ENCODE peak calls at places on chromosomes 12 and 14, in four cellular contexts. One of them, this sample, is unnamed.

GRCh38 chr12:97921957-97922722 is 459.5 kb downstream of the RMST start:
- DNase-seq in GM12878: no peak
- DNase-seq in GM12891: no peak
- DNase-seq in K562: no peak
- DNase-seq in this sample: no peak

GRCh38 chr14:81268016-81268416 is 47.3 kb upstream of the GTF2A1 start:
- DNase-seq in GM12878: no peak
- DNase-seq in GM12891: no peak
- DNase-seq in K562: peak; percentile 30
- DNase-seq in this sample: no peak

GRCh38 chr14:104427126-104427851 is 152.3 kb upstream of the C14orf180 start:
- DNase-seq in GM12878: no peak
- DNase-seq in GM12891: no peak
- DNase-seq in K562: no peak
- DNase-seq in this sample: no peak

GRCh38 chr14:61512508-61512907 is 182.8 kb upstream of the HIF1A start:
- DNase-seq in GM12878: no peak
- DNase-seq in GM12891: no peak
- DNase-seq in K562: no peak
- DNase-seq in this sample: no peak

GRCh38 chr12:95789126-95790024 is 1.2 kb downstream of the NTN4 start:
- DNase-seq in GM12878: no peak
- DNase-seq in GM12891: no peak
- DNase-seq in K562: no peak
- DNase-seq in this sample: no peak

GRCh38 chr12:116759783-116760581 is 21.9 kb downstream of the RNFT2 start:
- DNase-seq in GM12878: no peak
- DNase-seq in GM12891: no peak
- DNase-seq in K562: peak; percentile 81
- DNase-seq in this sample: no peak

GRCh38 chr14:54599932-54600331 is 33.0 kb downstream of the SAMD4A start:
- DNase-seq in GM12878: no peak
- DNase-seq in GM12891: no peak
- DNase-seq in K562: no peak
- DNase-seq in this sample: no peak

GRCh38 chr12:96141216-96141944 is 52.8 kb upstream of the ELK3 start:
- DNase-seq in GM12878: no peak
- DNase-seq in GM12891: no peak
- DNase-seq in K562: peak; percentile 35
- DNase-seq in this sample: no peak

GRCh38 chr12:85630851-85631250 is 205.4 kb downstream of the RASSF9 start:
- DNase-seq in GM12878: no peak
- DNase-seq in GM12891: no peak
- DNase-seq in K562: no peak
- DNase-seq in this sample: no peak

GRCh38 chr12:33427071-33427470 is 12.5 kb downstream of the SYT10 start:
- DNase-seq in GM12878: no peak
- DNase-seq in GM12891: no peak
- DNase-seq in K562: peak; percentile 24
- DNase-seq in this sample: no peak

GRCh38 chr14:99194136-99194535 is 77.9 kb downstream of the BCL11B start:
- DNase-seq in GM12878: no peak
- DNase-seq in GM12891: no peak
- DNase-seq in K562: no peak
- DNase-seq in this sample: no peak

GRCh38 chr12:16863742-16864141 is 257.8 kb upstream of the LMO3 start:
- DNase-seq in GM12878: no peak
- DNase-seq in GM12891: no peak
- DNase-seq in K562: no peak
- DNase-seq in this sample: no peak

GRCh38 chr12:59595557-59596231 is at the start of gene SLC16A7:
- DNase-seq in GM12878: peak; percentile 60
- DNase-seq in GM12891: peak; percentile 46
- DNase-seq in K562: no peak
- DNase-seq in this sample: peak; percentile 38

GRCh38 chr14:105962532-105962931 is 436.1 kb downstream of the TMEM121 start:
- DNase-seq in GM12878: no peak
- DNase-seq in GM12891: no peak
- DNase-seq in K562: no peak
- DNase-seq in this sample: no peak

GRCh38 chr12:100127766-100128508 is 14.7 kb downstream of the BLTP3B start:
- DNase-seq in GM12878: no peak
- DNase-seq in GM12891: no peak
- DNase-seq in K562: no peak
- DNase-seq in this sample: no peak

GRCh38 chr12:116183741-116184141 is 93.8 kb downstream of the MED13L start:
- DNase-seq in GM12878: no peak
- DNase-seq in GM12891: no peak
- DNase-seq in K562: no peak
- DNase-seq in this sample: no peak

GRCh38 chr14:104642540-104642868 is 37.9 kb upstream of the TMEM179 start:
- DNase-seq in GM12878: no peak
- DNase-seq in GM12891: no peak
- DNase-seq in K562: no peak
- DNase-seq in this sample: no peak

GRCh38 chr12:12803186-12803585 is 10.0 kb upstream of the DDX47 start:
- DNase-seq in GM12878: no peak
- DNase-seq in GM12891: no peak
- DNase-seq in K562: peak; percentile 74
- DNase-seq in this sample: peak; percentile 56

GRCh38 chr14:73752297-73752992 is 38.3 kb upstream of the PNMA1 start:
- DNase-seq in GM12878: no peak
- DNase-seq in GM12891: no peak
- DNase-seq in K562: no peak
- DNase-seq in this sample: no peak

GRCh38 chr14:101373690-101374295 is 187.5 kb upstream of the DIO3 start:
- DNase-seq in GM12878: no peak
- DNase-seq in GM12891: no peak
- DNase-seq in K562: no peak
- DNase-seq in this sample: no peak

GRCh38 chr14:95189400-95190162 is 32.3 kb upstream of the DICER1 start:
- DNase-seq in GM12878: no peak
- DNase-seq in GM12891: no peak
- DNase-seq in K562: no peak
- DNase-seq in this sample: no peak

GRCh38 chr12:126704609-126705008 is 1562.4 kb upstream of the TMEM132C start:
- DNase-seq in GM12878: no peak
- DNase-seq in GM12891: no peak
- DNase-seq in K562: no peak
- DNase-seq in this sample: no peak

GRCh38 chr12:26187429-26187828 is 7.9 kb upstream of the SSPN start:
- DNase-seq in GM12878: no peak
- DNase-seq in GM12891: no peak
- DNase-seq in K562: no peak
- DNase-seq in this sample: no peak

GRCh38 chr14:103085106-103086091 is 1.4 kb downstream of the LBHD2 start:
- DNase-seq in GM12878: no peak
- DNase-seq in GM12891: no peak
- DNase-seq in K562: no peak
- DNase-seq in this sample: no peak

GRCh38 chr14:35470775-35471174 is 63.2 kb upstream of the INSM2 start:
- DNase-seq in GM12878: no peak
- DNase-seq in GM12891: no peak
- DNase-seq in K562: no peak
- DNase-seq in this sample: no peak

GRCh38 chr12:48965447-48965846 is 6.1 kb downstream of the WNT10B start:
- DNase-seq in GM12878: no peak
- DNase-seq in GM12891: no peak
- DNase-seq in K562: peak; percentile 17
- DNase-seq in this sample: no peak

GRCh38 chr14:104593710-104594121 is 10.9 kb downstream of the TMEM179 start:
- DNase-seq in GM12878: no peak
- DNase-seq in GM12891: no peak
- DNase-seq in K562: no peak
- DNase-seq in this sample: no peak

GRCh38 chr12:46627686-46628085 is 198.1 kb downstream of the SLC38A4 start:
- DNase-seq in GM12878: no peak
- DNase-seq in GM12891: no peak
- DNase-seq in K562: no peak
- DNase-seq in this sample: no peak

GRCh38 chr14:81565441-81566290 is 32.0 kb upstream of the SEL1L start:
- DNase-seq in GM12878: no peak
- DNase-seq in GM12891: peak; percentile 24
- DNase-seq in K562: peak; percentile 16
- DNase-seq in this sample: no peak

GRCh38 chr14:82388488-82388887 is 854.8 kb upstream of the SEL1L start:
- DNase-seq in GM12878: no peak
- DNase-seq in GM12891: no peak
- DNase-seq in K562: no peak
- DNase-seq in this sample: no peak

GRCh38 chr12:71371132-71371531 is 68.5 kb upstream of the LGR5 start:
- DNase-seq in GM12878: no peak
- DNase-seq in GM12891: no peak
- DNase-seq in K562: no peak
- DNase-seq in this sample: no peak

GRCh38 chr14:61477845-61478438 is 156.6 kb downstream of the PRKCH start:
- DNase-seq in GM12878: no peak
- DNase-seq in GM12891: no peak
- DNase-seq in K562: no peak
- DNase-seq in this sample: no peak

GRCh38 chr12:49783917-49784676 is 42.7 kb downstream of the TMBIM6 start:
- DNase-seq in GM12878: no peak
- DNase-seq in GM12891: no peak
- DNase-seq in K562: no peak
- DNase-seq in this sample: no peak

GRCh38 chr14:52315355-52315718 is 1.2 kb downstream of the PTGER2 start:
- DNase-seq in GM12878: no peak
- DNase-seq in GM12891: no peak
- DNase-seq in K562: no peak
- DNase-seq in this sample: no peak

GRCh38 chr14:52312872-52313492 is 1.1 kb upstream of the PTGER2 start:
- DNase-seq in GM12878: no peak
- DNase-seq in GM12891: no peak
- DNase-seq in K562: no peak
- DNase-seq in this sample: no peak

GRCh38 chr14:52314521-52315354 is 626 bp downstream of the PTGER2 start:
- DNase-seq in GM12878: no peak
- DNase-seq in GM12891: peak; percentile 40
- DNase-seq in K562: no peak
- DNase-seq in this sample: peak; percentile 21

GRCh38 chr14:52313493-52313881 is 625 bp upstream of the PTGER2 start:
- DNase-seq in GM12878: no peak
- DNase-seq in GM12891: no peak
- DNase-seq in K562: no peak
- DNase-seq in this sample: no peak

GRCh38 chr14:52313903-52314481 is at the start of gene PTGER2:
- DNase-seq in GM12878: no peak
- DNase-seq in GM12891: peak; percentile 31
- DNase-seq in K562: peak; percentile 71
- DNase-seq in this sample: peak; percentile 23
- TF ChIP-seq POLR2A in GM12878: no peak
- TF ChIP-seq POLR2A in GM12891: no peak
- TF ChIP-seq POLR2A in K562: no peak
- TF ChIP-seq POLR2A in this sample: no peak

GRCh38 chr12:18262514-18262913 is 1.2 kb downstream of the PIK3C2G start:
- DNase-seq in GM12878: no peak
- DNase-seq in GM12891: no peak
- DNase-seq in K562: no peak
- DNase-seq in this sample: no peak

GRCh38 chr12:18259906-18260682 is 1.2 kb upstream of the PIK3C2G start:
- DNase-seq in GM12878: no peak
- DNase-seq in GM12891: no peak
- DNase-seq in K562: no peak
- DNase-seq in this sample: no peak

GRCh38 chr12:18258929-18259328 is 2.4 kb upstream of the PIK3C2G start:
- DNase-seq in GM12878: no peak
- DNase-seq in GM12891: no peak
- DNase-seq in K562: no peak
- DNase-seq in this sample: no peak

GRCh38 chr12:18261906-18262305 is 588 bp downstream of the PIK3C2G start:
- DNase-seq in GM12878: no peak
- DNase-seq in GM12891: no peak
- DNase-seq in K562: no peak
- DNase-seq in this sample: no peak

GRCh38 chr12:18261273-18261672 is at the start of gene PIK3C2G:
- DNase-seq in GM12878: no peak
- DNase-seq in GM12891: no peak
- DNase-seq in K562: no peak
- DNase-seq in this sample: no peak
- TF ChIP-seq POLR2AphosphoS5 in GM12878: no peak
- TF ChIP-seq POLR2AphosphoS5 in GM12891: no peak
- TF ChIP-seq POLR2AphosphoS5 in K562: no peak
- TF ChIP-seq POLR2AphosphoS5 in this sample: no peak

GRCh38 chr12:20798561-20798960 is 11.9 kb upstream of the SLCO1B3 start:
- DNase-seq in GM12878: no peak
- DNase-seq in GM12891: no peak
- DNase-seq in K562: no peak
- DNase-seq in this sample: no peak
- TF ChIP-seq TAF1 in GM12878: no peak
- TF ChIP-seq TAF1 in GM12891: no peak
- TF ChIP-seq TAF1 in K562: no peak
- TF ChIP-seq TAF1 in this sample: no peak

GRCh38 chr12:122889658-122890561 is 6.0 kb downstream of the VPS37B start:
- DNase-seq in GM12878: no peak
- DNase-seq in GM12891: no peak
- DNase-seq in K562: no peak
- DNase-seq in this sample: no peak

GRCh38 chr12:122886161-122886560 is 9.8 kb downstream of the VPS37B start:
- DNase-seq in GM12878: no peak
- DNase-seq in GM12891: no peak
- DNase-seq in K562: no peak
- DNase-seq in this sample: no peak

GRCh38 chr12:122886851-122887816 is 8.8 kb downstream of the VPS37B start:
- DNase-seq in GM12878: peak; percentile 84
- DNase-seq in GM12891: no peak
- DNase-seq in K562: peak; percentile 77
- DNase-seq in this sample: no peak

GRCh38 chr12:122887817-122888212 is 8.1 kb downstream of the VPS37B start:
- DNase-seq in GM12878: no peak
- DNase-seq in GM12891: no peak
- DNase-seq in K562: no peak
- DNase-seq in this sample: no peak

GRCh38 chr12:122888232-122888752 is 7.6 kb downstream of the VPS37B start:
- DNase-seq in GM12878: no peak
- DNase-seq in GM12891: no peak
- DNase-seq in K562: peak; percentile 45
- DNase-seq in this sample: no peak
- TF ChIP-seq POLR2A in GM12878: peak; percentile 48
- TF ChIP-seq POLR2A in GM12891: no peak
- TF ChIP-seq POLR2A in K562: no peak
- TF ChIP-seq POLR2A in this sample: no peak

GRCh38 chr12:19038210-19038609 is 91.3 kb upstream of the PLEKHA5 start:
- DNase-seq in GM12878: no peak
- DNase-seq in GM12891: no peak
- DNase-seq in K562: no peak
- DNase-seq in this sample: no peak
- TF ChIP-seq POLR2AphosphoS5 in GM12878: no peak
- TF ChIP-seq POLR2AphosphoS5 in GM12891: no peak
- TF ChIP-seq POLR2AphosphoS5 in K562: no peak
- TF ChIP-seq POLR2AphosphoS5 in this sample: no peak

This sample was measured in GM12892.